ENCODE peak calls at places on chromosomes 1 and 21, in six cellular contexts. One of them, this sample, is unnamed.

GRCh38 chr1:42777860-42778259 is 6.9 kb upstream of the TMEM269 start:
- DNase-seq in GM12878: no peak
- DNase-seq in A549: peak
- DNase-seq in endothelial cell of umbilical vein: peak
- DNase-seq in K562: peak
- DNase-seq in HepG2: peak
- DNase-seq in this sample: peak

GRCh38 chr1:203142684-203143408 is 15.3 kb downstream of the ADORA1 start:
- DNase-seq in GM12878: no peak
- DNase-seq in HepG2: no peak
- DNase-seq in endothelial cell of umbilical vein: no peak
- DNase-seq in A549: no peak
- DNase-seq in K562: no peak
- DNase-seq in this sample: peak

GRCh38 chr1:3688356-3688755 is 36.0 kb downstream of the TP73 start:
- DNase-seq in endothelial cell of umbilical vein: no peak
- DNase-seq in GM12878: no peak
- DNase-seq in A549: no peak
- DNase-seq in HepG2: no peak
- DNase-seq in K562: peak
- DNase-seq in this sample: peak

GRCh38 chr1:155081472-155082300 is 3.0 kb downstream of the EFNA3 start:
- DNase-seq in K562: no peak
- DNase-seq in HepG2: no peak
- DNase-seq in A549: no peak
- DNase-seq in endothelial cell of umbilical vein: no peak
- DNase-seq in GM12878: no peak
- DNase-seq in this sample: no peak

GRCh38 chr1:203325004-203325417 is 19.7 kb downstream of the BTG2 start:
- DNase-seq in endothelial cell of umbilical vein: no peak
- DNase-seq in HepG2: no peak
- DNase-seq in GM12878: peak
- DNase-seq in K562: no peak
- DNase-seq in A549: no peak
- DNase-seq in this sample: peak

GRCh38 chr1:11858968-11859871 is 475 bp upstream of the NPPB start:
- DNase-seq in HepG2: peak
- DNase-seq in endothelial cell of umbilical vein: peak
- DNase-seq in A549: peak
- DNase-seq in K562: peak
- DNase-seq in GM12878: no peak
- DNase-seq in this sample: peak

GRCh38 chr1:177783052-177783451 is 186.8 kb downstream of the SEC16B start:
- DNase-seq in K562: no peak
- DNase-seq in endothelial cell of umbilical vein: no peak
- DNase-seq in A549: no peak
- DNase-seq in GM12878: no peak
- DNase-seq in HepG2: peak
- DNase-seq in this sample: peak

GRCh38 chr21:45474323-45474950 is 67.8 kb downstream of the SLC19A1 start:
- DNase-seq in GM12878: no peak
- DNase-seq in K562: no peak
- DNase-seq in endothelial cell of umbilical vein: no peak
- DNase-seq in A549: no peak
- DNase-seq in HepG2: no peak
- DNase-seq in this sample: no peak

GRCh38 chr21:35222021-35222420 is 172.9 kb upstream of the RUNX1 start:
- DNase-seq in endothelial cell of umbilical vein: no peak
- DNase-seq in HepG2: no peak
- DNase-seq in GM12878: no peak
- DNase-seq in K562: no peak
- DNase-seq in A549: no peak
- DNase-seq in this sample: peak

GRCh38 chr1:82762829-82763532 is 962.2 kb downstream of the ADGRL2 start:
- DNase-seq in GM12878: peak
- DNase-seq in K562: no peak
- DNase-seq in endothelial cell of umbilical vein: no peak
- DNase-seq in A549: no peak
- DNase-seq in HepG2: no peak
- DNase-seq in this sample: no peak

GRCh38 chr1:41515131-41515678 is 30.7 kb upstream of the EDN2 start:
- DNase-seq in GM12878: no peak
- DNase-seq in K562: no peak
- DNase-seq in endothelial cell of umbilical vein: no peak
- DNase-seq in HepG2: no peak
- DNase-seq in A549: no peak
- DNase-seq in this sample: no peak

GRCh38 chr1:33349081-33349759 is 28.3 kb upstream of the A3GALT2 start:
- DNase-seq in K562: peak
- DNase-seq in HepG2: no peak
- DNase-seq in A549: peak
- DNase-seq in endothelial cell of umbilical vein: peak
- DNase-seq in GM12878: no peak
- DNase-seq in this sample: peak

GRCh38 chr1:18667333-18667732 is 36.7 kb downstream of the PAX7 start:
- DNase-seq in HepG2: no peak
- DNase-seq in A549: no peak
- DNase-seq in endothelial cell of umbilical vein: no peak
- DNase-seq in K562: no peak
- DNase-seq in GM12878: no peak
- DNase-seq in this sample: no peak

GRCh38 chr1:201775380-201775779 is 53.6 kb upstream of the IPO9 start:
- DNase-seq in HepG2: no peak
- DNase-seq in GM12878: no peak
- DNase-seq in endothelial cell of umbilical vein: no peak
- DNase-seq in K562: no peak
- DNase-seq in A549: no peak
- DNase-seq in this sample: no peak

GRCh38 chr1:212586429-212587303 is 21.9 kb upstream of the ATF3 start:
- DNase-seq in K562: no peak
- DNase-seq in A549: no peak
- DNase-seq in endothelial cell of umbilical vein: no peak
- DNase-seq in HepG2: no peak
- DNase-seq in GM12878: peak
- DNase-seq in this sample: no peak

GRCh38 chr1:119347858-119348257 is 20.7 kb upstream of the HAO2 start:
- DNase-seq in endothelial cell of umbilical vein: no peak
- DNase-seq in HepG2: no peak
- DNase-seq in GM12878: peak
- DNase-seq in A549: no peak
- DNase-seq in K562: no peak
- DNase-seq in this sample: peak

GRCh38 chr1:220768127-220768601 is 18.5 kb upstream of the MTARC1 start:
- DNase-seq in endothelial cell of umbilical vein: no peak
- DNase-seq in HepG2: peak
- DNase-seq in K562: peak
- DNase-seq in A549: no peak
- DNase-seq in GM12878: no peak
- DNase-seq in this sample: peak

GRCh38 chr1:238606896-238607295 is 716.2 kb upstream of the ZP4 start:
- DNase-seq in GM12878: no peak
- DNase-seq in K562: no peak
- DNase-seq in A549: no peak
- DNase-seq in endothelial cell of umbilical vein: no peak
- DNase-seq in HepG2: no peak
- DNase-seq in this sample: peak

GRCh38 chr1:62800825-62801306 is 16.9 kb downstream of the ATG4C start:
- DNase-seq in endothelial cell of umbilical vein: peak
- DNase-seq in GM12878: peak
- DNase-seq in K562: no peak
- DNase-seq in HepG2: no peak
- DNase-seq in A549: no peak
- DNase-seq in this sample: peak

GRCh38 chr1:16886860-16887605 is 8.7 kb upstream of the RNU1-2 start:
- DNase-seq in K562: no peak
- DNase-seq in A549: no peak
- DNase-seq in endothelial cell of umbilical vein: no peak
- DNase-seq in GM12878: no peak
- DNase-seq in HepG2: no peak
- DNase-seq in this sample: no peak

GRCh38 chr1:232511172-232511571 is 118.8 kb downstream of the SIPA1L2 start:
- DNase-seq in A549: no peak
- DNase-seq in K562: no peak
- DNase-seq in endothelial cell of umbilical vein: no peak
- DNase-seq in GM12878: no peak
- DNase-seq in HepG2: no peak
- DNase-seq in this sample: no peak

GRCh38 chr1:54404263-54404662 is 1.9 kb downstream of the SSBP3 start:
- DNase-seq in HepG2: no peak
- DNase-seq in endothelial cell of umbilical vein: no peak
- DNase-seq in K562: no peak
- DNase-seq in GM12878: no peak
- DNase-seq in A549: no peak
- DNase-seq in this sample: no peak

GRCh38 chr1:181094813-181095212 is 6.3 kb downstream of the IER5 start:
- DNase-seq in K562: no peak
- DNase-seq in A549: no peak
- DNase-seq in GM12878: no peak
- DNase-seq in HepG2: no peak
- DNase-seq in endothelial cell of umbilical vein: no peak
- DNase-seq in this sample: no peak

GRCh38 chr21:42338730-42339715 is 11.8 kb downstream of the TFF2 start:
- DNase-seq in endothelial cell of umbilical vein: no peak
- DNase-seq in A549: no peak
- DNase-seq in GM12878: no peak
- DNase-seq in HepG2: no peak
- DNase-seq in K562: no peak
- DNase-seq in this sample: no peak

GRCh38 chr1:90850181-90850924 is 133.3 kb upstream of the BARHL2 start:
- DNase-seq in K562: peak
- DNase-seq in endothelial cell of umbilical vein: no peak
- DNase-seq in HepG2: peak
- DNase-seq in GM12878: no peak
- DNase-seq in A549: peak
- DNase-seq in this sample: no peak

GRCh38 chr1:167934407-167935251 is 1.9 kb upstream of the DCAF6 start:
- DNase-seq in HepG2: no peak
- DNase-seq in K562: no peak
- DNase-seq in endothelial cell of umbilical vein: peak
- DNase-seq in A549: no peak
- DNase-seq in GM12878: no peak
- DNase-seq in this sample: peak

GRCh38 chr21:15383588-15383987 is 318.8 kb upstream of the NRIP1 start:
- DNase-seq in K562: no peak
- DNase-seq in HepG2: no peak
- DNase-seq in endothelial cell of umbilical vein: no peak
- DNase-seq in A549: no peak
- DNase-seq in GM12878: no peak
- DNase-seq in this sample: no peak

GRCh38 chr1:244302889-244303609 is 148.7 kb downstream of the ADSS2 start:
- DNase-seq in HepG2: no peak
- DNase-seq in GM12878: no peak
- DNase-seq in endothelial cell of umbilical vein: peak
- DNase-seq in A549: peak
- DNase-seq in K562: peak
- DNase-seq in this sample: no peak

GRCh38 chr21:29436650-29437049 is 137.9 kb downstream of the BACH1 start:
- DNase-seq in A549: no peak
- DNase-seq in GM12878: no peak
- DNase-seq in endothelial cell of umbilical vein: no peak
- DNase-seq in HepG2: no peak
- DNase-seq in K562: no peak
- DNase-seq in this sample: no peak

GRCh38 chr1:62084304-62084905 is 110.2 kb upstream of the L1TD1 start:
- DNase-seq in HepG2: no peak
- DNase-seq in A549: no peak
- DNase-seq in K562: peak
- DNase-seq in endothelial cell of umbilical vein: no peak
- DNase-seq in GM12878: no peak
- DNase-seq in this sample: no peak

GRCh38 chr1:201535778-201536245 is 3.1 kb upstream of the NAV1 start:
- DNase-seq in K562: no peak
- DNase-seq in HepG2: no peak
- DNase-seq in endothelial cell of umbilical vein: no peak
- DNase-seq in GM12878: no peak
- DNase-seq in A549: no peak
- DNase-seq in this sample: no peak

GRCh38 chr1:22529901-22530621 is 33.2 kb upstream of the EPHA8 start:
- DNase-seq in GM12878: no peak
- DNase-seq in A549: no peak
- DNase-seq in endothelial cell of umbilical vein: peak
- DNase-seq in K562: no peak
- DNase-seq in HepG2: no peak
- DNase-seq in this sample: no peak

GRCh38 chr1:7755448-7755847 is 15.6 kb upstream of the VAMP3 start:
- DNase-seq in endothelial cell of umbilical vein: peak
- DNase-seq in K562: peak
- DNase-seq in HepG2: peak
- DNase-seq in GM12878: no peak
- DNase-seq in A549: no peak
- DNase-seq in this sample: peak

GRCh38 chr1:21520899-21521716 is 11.9 kb downstream of the ALPL start:
- DNase-seq in GM12878: no peak
- DNase-seq in A549: no peak
- DNase-seq in K562: no peak
- DNase-seq in HepG2: no peak
- DNase-seq in endothelial cell of umbilical vein: no peak
- DNase-seq in this sample: no peak
- TF ChIP-seq CTCF in GM12878: no peak
- TF ChIP-seq CTCF in A549: no peak
- TF ChIP-seq CTCF in K562: no peak
- TF ChIP-seq CTCF in HepG2: no peak
- TF ChIP-seq CTCF in endothelial cell of umbilical vein: no peak
- TF ChIP-seq CTCF in this sample: no peak

DNA sequence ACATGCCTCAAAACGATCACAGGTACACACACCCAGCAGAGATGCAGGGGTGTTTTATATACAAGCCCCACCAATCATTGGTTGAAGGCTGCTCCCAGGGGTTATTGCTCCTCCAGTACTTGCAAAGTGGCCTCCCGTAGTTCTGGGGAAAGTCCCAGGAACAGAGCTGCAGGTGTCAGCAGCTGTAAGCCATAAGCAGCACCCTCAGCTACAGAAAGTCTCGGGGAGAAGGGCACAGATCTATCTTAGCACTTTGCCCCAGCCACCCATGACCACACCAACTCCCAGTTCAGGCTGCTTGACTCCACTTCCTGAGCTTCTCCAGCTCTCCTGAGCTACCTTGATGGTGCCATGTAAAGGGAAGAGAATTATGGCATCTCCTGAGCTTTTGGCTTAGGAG is 222.7 kb upstream of the GJB5 start:
- DNase-seq in HepG2: no peak
- DNase-seq in A549: no peak
- DNase-seq in K562: no peak
- DNase-seq in endothelial cell of umbilical vein: no peak
- DNase-seq in GM12878: peak
- DNase-seq in this sample: no peak
- TF ChIP-seq POLR2A in HepG2: no peak
- TF ChIP-seq POLR2A in A549: no peak
- TF ChIP-seq POLR2A in K562: no peak
- TF ChIP-seq POLR2A in endothelial cell of umbilical vein: no peak
- TF ChIP-seq POLR2A in GM12878: no peak
- TF ChIP-seq POLR2A in this sample: no peak

GRCh38 chr21:31974454-31974985 is 101.7 kb downstream of the HUNK start:
- DNase-seq in endothelial cell of umbilical vein: no peak
- DNase-seq in K562: no peak
- DNase-seq in GM12878: no peak
- DNase-seq in HepG2: no peak
- DNase-seq in A549: no peak
- DNase-seq in this sample: peak
- TF ChIP-seq MYC in endothelial cell of umbilical vein: no peak
- TF ChIP-seq MYC in K562: no peak
- TF ChIP-seq MYC in GM12878: no peak
- TF ChIP-seq MYC in HepG2: no peak
- TF ChIP-seq MYC in A549: no peak
- TF ChIP-seq MYC in this sample: no peak

GRCh38 chr1:245825128-245825901 is 670.5 kb downstream of the KIF26B start:
- DNase-seq in A549: no peak
- DNase-seq in HepG2: no peak
- DNase-seq in GM12878: no peak
- DNase-seq in endothelial cell of umbilical vein: no peak
- DNase-seq in K562: peak
- DNase-seq in this sample: peak
- TF ChIP-seq CTCF in A549: no peak
- TF ChIP-seq CTCF in HepG2: peak
- TF ChIP-seq CTCF in GM12878: no peak
- TF ChIP-seq CTCF in endothelial cell of umbilical vein: no peak
- TF ChIP-seq CTCF in K562: no peak
- TF ChIP-seq CTCF in this sample: no peak